ENCODE peak calls at places on chromosomes 5 and 9, in six cellular contexts. One of them, this sample, is unnamed.

GRCh38 chr9:137077010-137077747 is at the start of gene UAP1L1:
- DNase-seq in HFFc6: peak
- DNase-seq in CD4-positive, alpha-beta T cell: no peak
- DNase-seq in GM13977: peak
- DNase-seq in fibroblast of pulmonary artery: peak
- DNase-seq in mammary epithelial cell: no peak
- DNase-seq in this sample: peak

GRCh38 chr5:123700624-123701023 is 188.6 kb downstream of the CSNK1G3 start:
- DNase-seq in HFFc6: peak
- DNase-seq in CD4-positive, alpha-beta T cell: no peak
- DNase-seq in GM13977: no peak
- DNase-seq in fibroblast of pulmonary artery: peak
- DNase-seq in mammary epithelial cell: peak
- DNase-seq in this sample: no peak

GRCh38 chr9:115636596-115636995 is 517.0 kb upstream of the PAPPA start:
- DNase-seq in HFFc6: no peak
- DNase-seq in CD4-positive, alpha-beta T cell: no peak
- DNase-seq in GM13977: no peak
- DNase-seq in fibroblast of pulmonary artery: no peak
- DNase-seq in mammary epithelial cell: peak
- DNase-seq in this sample: no peak

GRCh38 chr5:139562847-139563246 is 1.7 kb downstream of the UBE2D2 start:
- DNase-seq in HFFc6: no peak
- DNase-seq in CD4-positive, alpha-beta T cell: no peak
- DNase-seq in GM13977: no peak
- DNase-seq in fibroblast of pulmonary artery: peak
- DNase-seq in mammary epithelial cell: no peak
- DNase-seq in this sample: no peak

GRCh38 chr9:12065050-12065449 is 628.1 kb upstream of the TYRP1 start:
- DNase-seq in HFFc6: no peak
- DNase-seq in CD4-positive, alpha-beta T cell: no peak
- DNase-seq in GM13977: no peak
- DNase-seq in fibroblast of pulmonary artery: peak
- DNase-seq in mammary epithelial cell: no peak
- DNase-seq in this sample: no peak

GRCh38 chr5:160492565-160492964 is 70.9 kb downstream of the PTTG1 start:
- DNase-seq in HFFc6: peak
- DNase-seq in CD4-positive, alpha-beta T cell: no peak
- DNase-seq in GM13977: no peak
- DNase-seq in fibroblast of pulmonary artery: no peak
- DNase-seq in mammary epithelial cell: no peak
- DNase-seq in this sample: no peak

GRCh38 chr5:32283061-32283460 is 29.7 kb downstream of the MTMR12 start:
- DNase-seq in HFFc6: no peak
- DNase-seq in CD4-positive, alpha-beta T cell: no peak
- DNase-seq in GM13977: no peak
- DNase-seq in fibroblast of pulmonary artery: no peak
- DNase-seq in mammary epithelial cell: no peak
- DNase-seq in this sample: no peak

GRCh38 chr9:2727966-2728613 is 10.8 kb downstream of the KCNV2 start:
- DNase-seq in HFFc6: peak
- DNase-seq in CD4-positive, alpha-beta T cell: no peak
- DNase-seq in GM13977: peak
- DNase-seq in fibroblast of pulmonary artery: peak
- DNase-seq in mammary epithelial cell: peak
- DNase-seq in this sample: peak

GRCh38 chr9:116365056-116365471 is 211.5 kb downstream of the PAPPA start:
- DNase-seq in HFFc6: peak
- DNase-seq in CD4-positive, alpha-beta T cell: no peak
- DNase-seq in GM13977: no peak
- DNase-seq in fibroblast of pulmonary artery: peak
- DNase-seq in mammary epithelial cell: peak
- DNase-seq in this sample: no peak

GRCh38 chr9:18371621-18372020 is 102.3 kb upstream of the ADAMTSL1 start:
- DNase-seq in HFFc6: no peak
- DNase-seq in CD4-positive, alpha-beta T cell: no peak
- DNase-seq in GM13977: no peak
- DNase-seq in fibroblast of pulmonary artery: no peak
- DNase-seq in mammary epithelial cell: no peak
- DNase-seq in this sample: no peak

GRCh38 chr9:77021289-77021927 is 2.0 kb downstream of the FOXB2 start:
- DNase-seq in HFFc6: no peak
- DNase-seq in CD4-positive, alpha-beta T cell: no peak
- DNase-seq in GM13977: no peak
- DNase-seq in fibroblast of pulmonary artery: no peak
- DNase-seq in mammary epithelial cell: no peak
- DNase-seq in this sample: no peak

GRCh38 chr9:35162605-35163315 is 951 bp downstream of the UNC13B start:
- DNase-seq in HFFc6: no peak
- DNase-seq in CD4-positive, alpha-beta T cell: no peak
- DNase-seq in GM13977: no peak
- DNase-seq in fibroblast of pulmonary artery: no peak
- DNase-seq in mammary epithelial cell: peak
- DNase-seq in this sample: no peak

GRCh38 chr9:35158501-35159280 is 3.1 kb upstream of the UNC13B start:
- DNase-seq in HFFc6: no peak
- DNase-seq in CD4-positive, alpha-beta T cell: no peak
- DNase-seq in GM13977: no peak
- DNase-seq in fibroblast of pulmonary artery: no peak
- DNase-seq in mammary epithelial cell: no peak
- DNase-seq in this sample: peak

GRCh38 chr9:35163413-35163812 is 1.6 kb downstream of the UNC13B start:
- DNase-seq in HFFc6: no peak
- DNase-seq in CD4-positive, alpha-beta T cell: no peak
- DNase-seq in GM13977: no peak
- DNase-seq in fibroblast of pulmonary artery: no peak
- DNase-seq in mammary epithelial cell: no peak
- DNase-seq in this sample: no peak

GRCh38 chr9:35164711-35165110 is 2.9 kb downstream of the UNC13B start:
- DNase-seq in HFFc6: peak
- DNase-seq in CD4-positive, alpha-beta T cell: no peak
- DNase-seq in GM13977: no peak
- DNase-seq in fibroblast of pulmonary artery: peak
- DNase-seq in mammary epithelial cell: peak
- DNase-seq in this sample: no peak

GRCh38 chr9:35161713-35162604 is at the start of gene UNC13B:
- DNase-seq in HFFc6: peak
- DNase-seq in CD4-positive, alpha-beta T cell: peak
- DNase-seq in GM13977: peak
- DNase-seq in fibroblast of pulmonary artery: peak
- DNase-seq in mammary epithelial cell: peak
- DNase-seq in this sample: peak
- TF ChIP-seq CTCF in HFFc6: peak
- TF ChIP-seq CTCF in CD4-positive, alpha-beta T cell: no peak
- TF ChIP-seq CTCF in GM13977: no peak
- TF ChIP-seq CTCF in fibroblast of pulmonary artery: peak
- TF ChIP-seq CTCF in mammary epithelial cell: peak
- TF ChIP-seq CTCF in this sample: no peak

DNA sequence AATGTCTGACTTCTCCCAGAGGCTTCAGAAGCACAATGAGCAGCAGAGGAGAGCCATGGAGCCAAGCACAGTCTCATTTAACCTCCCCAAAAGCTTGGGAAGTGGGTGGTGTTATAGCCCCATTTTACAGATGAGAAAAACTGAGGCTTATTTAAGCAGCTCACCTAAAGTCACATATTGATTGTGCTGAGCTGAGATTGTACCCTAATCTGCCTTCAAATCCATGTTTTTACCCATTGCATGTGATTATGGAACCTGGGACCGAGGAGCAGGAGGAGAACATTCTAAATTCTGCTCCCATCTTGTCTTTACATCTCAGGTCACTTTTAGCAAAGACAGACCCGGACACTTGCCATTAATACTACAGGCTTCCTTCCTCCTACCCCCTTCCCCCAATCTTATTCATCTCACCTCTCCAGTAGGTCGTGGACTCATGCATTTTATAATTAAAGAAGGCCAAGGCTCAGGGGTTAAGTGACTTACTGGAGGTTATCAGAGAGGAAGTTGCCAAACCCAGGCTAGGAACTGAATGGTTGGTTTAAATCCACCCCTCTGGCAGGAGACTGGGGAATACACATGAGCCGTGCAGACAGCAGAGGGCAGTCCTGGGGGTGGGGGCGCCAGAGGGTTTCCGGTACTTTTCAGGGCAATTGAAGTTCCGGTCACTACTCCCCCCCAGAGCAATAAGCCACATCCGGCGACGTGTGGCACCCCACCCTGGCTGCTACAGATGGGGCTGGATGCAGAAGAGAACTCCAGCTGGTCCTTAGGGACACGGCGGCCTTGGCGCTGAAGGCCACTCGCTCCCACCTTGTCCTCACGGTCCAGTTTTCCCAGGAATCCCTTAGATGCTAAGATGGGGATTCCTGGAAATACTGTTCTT is 51.0 kb upstream of the IL17B start:
- DNase-seq in HFFc6: no peak
- DNase-seq in CD4-positive, alpha-beta T cell: no peak
- DNase-seq in GM13977: peak
- DNase-seq in fibroblast of pulmonary artery: peak
- DNase-seq in mammary epithelial cell: no peak
- DNase-seq in this sample: no peak
- TF ChIP-seq CTCF in HFFc6: peak
- TF ChIP-seq CTCF in CD4-positive, alpha-beta T cell: no peak
- TF ChIP-seq CTCF in GM13977: no peak
- TF ChIP-seq CTCF in fibroblast of pulmonary artery: peak
- TF ChIP-seq CTCF in mammary epithelial cell: peak
- TF ChIP-seq CTCF in this sample: no peak

GRCh38 chr5:97043511-97043910 is 98.9 kb downstream of the LIX1 start:
- DNase-seq in HFFc6: no peak
- DNase-seq in CD4-positive, alpha-beta T cell: no peak
- DNase-seq in GM13977: no peak
- DNase-seq in fibroblast of pulmonary artery: no peak
- DNase-seq in mammary epithelial cell: no peak
- DNase-seq in this sample: no peak

GRCh38 chr5:97041239-97041638 is 101.2 kb downstream of the LIX1 start:
- DNase-seq in HFFc6: no peak
- DNase-seq in CD4-positive, alpha-beta T cell: no peak
- DNase-seq in GM13977: no peak
- DNase-seq in fibroblast of pulmonary artery: no peak
- DNase-seq in mammary epithelial cell: no peak
- DNase-seq in this sample: no peak

GRCh38 chr5:97046270-97046982 is 96.0 kb downstream of the LIX1 start:
- DNase-seq in HFFc6: peak
- DNase-seq in CD4-positive, alpha-beta T cell: no peak
- DNase-seq in GM13977: no peak
- DNase-seq in fibroblast of pulmonary artery: peak
- DNase-seq in mammary epithelial cell: peak
- DNase-seq in this sample: no peak

GRCh38 chr5:97042981-97043380 is 99.4 kb downstream of the LIX1 start:
- DNase-seq in HFFc6: no peak
- DNase-seq in CD4-positive, alpha-beta T cell: no peak
- DNase-seq in GM13977: no peak
- DNase-seq in fibroblast of pulmonary artery: no peak
- DNase-seq in mammary epithelial cell: peak
- DNase-seq in this sample: no peak

GRCh38 chr5:97044057-97044456 is 98.4 kb downstream of the LIX1 start:
- DNase-seq in HFFc6: peak
- DNase-seq in CD4-positive, alpha-beta T cell: no peak
- DNase-seq in GM13977: no peak
- DNase-seq in fibroblast of pulmonary artery: peak
- DNase-seq in mammary epithelial cell: peak
- DNase-seq in this sample: no peak
- TF ChIP-seq CTCF in HFFc6: peak
- TF ChIP-seq CTCF in CD4-positive, alpha-beta T cell: no peak
- TF ChIP-seq CTCF in GM13977: peak
- TF ChIP-seq CTCF in fibroblast of pulmonary artery: peak
- TF ChIP-seq CTCF in mammary epithelial cell: peak
- TF ChIP-seq CTCF in this sample: no peak

DNA sequence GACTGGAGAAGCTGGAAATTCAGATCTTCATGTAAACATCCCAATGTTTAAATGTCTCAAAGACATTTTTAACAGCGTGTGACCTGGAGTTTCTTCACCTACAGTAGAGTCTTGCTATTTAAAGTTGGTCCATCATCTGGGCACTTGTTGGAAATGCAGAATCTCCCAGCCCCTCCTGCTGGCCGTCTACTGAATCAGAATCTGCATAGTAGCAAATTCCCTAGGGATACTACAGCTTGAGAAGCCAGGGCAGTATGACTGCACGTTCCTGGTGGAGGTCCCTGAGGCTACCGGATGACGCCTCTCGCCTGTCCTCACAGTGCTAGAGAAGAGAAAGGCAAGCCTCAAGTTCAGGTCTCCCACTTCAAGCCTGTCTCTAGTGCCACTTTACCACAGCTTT is 15.7 kb downstream of the SAP30L start:
- DNase-seq in HFFc6: no peak
- DNase-seq in CD4-positive, alpha-beta T cell: no peak
- DNase-seq in GM13977: no peak
- DNase-seq in fibroblast of pulmonary artery: peak
- DNase-seq in mammary epithelial cell: no peak
- DNase-seq in this sample: no peak
- TF ChIP-seq CTCF in HFFc6: peak
- TF ChIP-seq CTCF in CD4-positive, alpha-beta T cell: no peak
- TF ChIP-seq CTCF in GM13977: no peak
- TF ChIP-seq CTCF in fibroblast of pulmonary artery: peak
- TF ChIP-seq CTCF in mammary epithelial cell: peak
- TF ChIP-seq CTCF in this sample: no peak

DNA sequence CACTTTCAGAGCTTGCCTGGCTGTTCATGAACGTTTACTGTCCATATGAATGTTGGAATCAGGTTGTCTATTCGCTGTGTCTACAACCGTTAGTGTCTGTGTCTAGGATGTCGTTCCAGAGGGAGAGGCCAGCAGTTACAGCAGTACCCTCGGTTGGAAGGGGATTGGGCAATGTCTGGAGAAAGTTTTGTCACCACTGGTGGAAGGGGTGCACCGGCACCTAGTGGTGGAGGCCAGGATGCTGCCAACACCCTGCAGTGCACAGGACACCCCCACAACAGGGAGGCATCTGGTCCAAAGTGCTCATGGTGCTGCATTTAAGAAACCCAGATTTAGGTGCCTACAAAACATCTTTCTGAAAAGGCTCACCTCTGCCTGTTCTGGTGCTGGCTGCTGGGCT is 220.7 kb downstream of the FANCC start:
- DNase-seq in HFFc6: no peak
- DNase-seq in CD4-positive, alpha-beta T cell: no peak
- DNase-seq in GM13977: no peak
- DNase-seq in fibroblast of pulmonary artery: no peak
- DNase-seq in mammary epithelial cell: no peak
- DNase-seq in this sample: no peak
- TF ChIP-seq CTCF in HFFc6: no peak
- TF ChIP-seq CTCF in CD4-positive, alpha-beta T cell: no peak
- TF ChIP-seq CTCF in GM13977: peak
- TF ChIP-seq CTCF in fibroblast of pulmonary artery: peak
- TF ChIP-seq CTCF in mammary epithelial cell: no peak
- TF ChIP-seq CTCF in this sample: no peak

DNA sequence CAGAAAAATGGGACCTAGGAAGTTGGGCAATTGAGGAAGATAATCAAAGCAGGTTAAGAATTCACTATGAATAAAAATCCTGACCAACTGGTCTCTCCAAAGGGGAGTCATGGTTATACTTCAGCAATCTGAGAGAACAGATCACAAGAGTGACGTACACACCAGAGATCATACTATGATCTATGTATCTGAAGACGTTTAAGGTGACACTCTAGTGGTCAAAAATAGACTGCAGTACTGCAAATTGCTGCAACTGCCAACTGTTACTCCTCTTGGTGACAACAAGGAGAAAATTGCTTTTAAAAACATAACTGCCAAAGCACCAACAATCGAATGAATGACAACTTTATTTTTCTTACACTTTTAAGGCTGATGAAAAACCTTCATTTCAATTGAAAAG is 4.9 kb downstream of the AK6 start:
- DNase-seq in HFFc6: peak
- DNase-seq in CD4-positive, alpha-beta T cell: no peak
- DNase-seq in GM13977: no peak
- DNase-seq in fibroblast of pulmonary artery: peak
- DNase-seq in mammary epithelial cell: no peak
- DNase-seq in this sample: peak
- TF ChIP-seq CTCF in HFFc6: peak
- TF ChIP-seq CTCF in CD4-positive, alpha-beta T cell: no peak
- TF ChIP-seq CTCF in GM13977: peak
- TF ChIP-seq CTCF in fibroblast of pulmonary artery: peak
- TF ChIP-seq CTCF in mammary epithelial cell: peak
- TF ChIP-seq CTCF in this sample: peak